ENCODE peak calls at places on chromosomes 13 and 19, in four cellular contexts. A, D, T and N are unnamed samples.

GRCh38 chr19:55178781-55179569 is 1.1 kb downstream of the SYT5 start:
- DNase-seq in T (peak; percentile 45), D (peak; percentile 82), A (peak; percentile 96), N (peak; percentile 52)

GRCh38 chr19:54481326-54481930 is 8.3 kb upstream of the CDC42EP5 start:
- DNase-seq in T (peak; percentile 27), A (no peak), D (peak; percentile 58), N (peak; percentile 53)

GRCh38 chr13:42022796-42023493 is 25.5 kb upstream of the DGKH start:
- DNase-seq in T (no peak), A (no peak), D (peak; percentile 56), N (no peak)

GRCh38 chr13:67131393-67131792 is 98.7 kb downstream of the PCDH9 start:
- DNase-seq in D (no peak), A (no peak), T (no peak), N (no peak)

GRCh38 chr13:26919311-26919710 is 158.7 kb upstream of the GPR12 start:
- DNase-seq in T (no peak), A (no peak), D (no peak), N (no peak)

GRCh38 chr19:53945441-53945840 is 17.3 kb upstream of the CACNG8 start:
- DNase-seq in D (peak; percentile 55), T (no peak), A (no peak), N (peak; percentile 61)

GRCh38 chr19:34481861-34482379 is 362 bp downstream of the WTIP start:
- DNase-seq in D (peak; percentile 47), A (no peak), T (no peak), N (no peak)

GRCh38 chr13:110913911-110914292 is 967 bp downstream of the ANKRD10 start:
- DNase-seq in T (no peak), A (no peak), D (no peak), N (no peak)

GRCh38 chr19:32896516-32897214 is 27.1 kb upstream of the SLC7A9 start:
- DNase-seq in A (no peak), D (no peak), T (no peak), N (no peak)

GRCh38 chr13:112679381-112679780 is 10.5 kb upstream of the ATP11A start:
- DNase-seq in T (no peak), A (no peak), D (no peak), N (no peak)

GRCh38 chr19:33175886-33176669 is 18.1 kb upstream of the LRP3 start:
- DNase-seq in T (no peak), A (no peak), D (no peak), N (peak; percentile 53)

GRCh38 chr19:277581-278165 is 13.5 kb downstream of the PLPP2 start:
- DNase-seq in T (no peak), A (no peak), D (peak; percentile 49), N (peak; percentile 48)

GRCh38 chr13:58619396-58620113 is 988.0 kb downstream of the PCDH17 start:
- DNase-seq in D (no peak), T (no peak), A (no peak), N (no peak)

GRCh38 chr13:98222081-98222554 is 45.0 kb upstream of the RNF113B start:
- DNase-seq in D (no peak), T (no peak), A (no peak), N (no peak)

GRCh38 chr19:756821-757688 is 6.1 kb downstream of the MISP start:
- DNase-seq in A (no peak), T (no peak), D (no peak), N (no peak)

GRCh38 chr19:11989112-11989456 is 24.2 kb downstream of the ZNF763 start:
- DNase-seq in A (no peak), T (no peak), D (no peak), N (no peak)

GRCh38 chr13:102654786-102655185 is 40.1 kb downstream of the METTL21C start:
- DNase-seq in T (no peak), D (no peak), A (no peak), N (no peak)

GRCh38 chr19:57887195-57887941 is 1.5 kb downstream of the ZNF814 start:
- DNase-seq in A (no peak), T (no peak), D (peak; percentile 11), N (no peak)

GRCh38 chr19:46704379-46705076 is 12.4 kb downstream of the PRKD2 start:
- DNase-seq in D (peak; percentile 59), A (peak; percentile 80), T (peak; percentile 74), N (peak; percentile 88)

GRCh38 chr19:50831026-50831396 is 2.4 kb downstream of the KLK15 start:
- DNase-seq in T (no peak), D (no peak), A (no peak), N (no peak)

GRCh38 chr19:13763300-13763699 is 1.0 kb upstream of the MRI1 start:
- DNase-seq in T (no peak), D (no peak), A (no peak), N (no peak)

GRCh38 chr19:13758795-13759194 is 5.5 kb upstream of the MRI1 start:
- DNase-seq in D (no peak), A (no peak), T (no peak), N (no peak)

GRCh38 chr19:13762635-13763235 is 1.6 kb upstream of the MRI1 start:
- DNase-seq in D (no peak), T (no peak), A (no peak), N (no peak)

GRCh38 chr19:13764101-13764807 is at the start of gene MRI1:
- DNase-seq in T (peak; percentile 83), A (no peak), D (peak; percentile 67), N (peak; percentile 85)

GRCh38 chr19:13761423-13761822 is 2.9 kb upstream of the MRI1 start:
- DNase-seq in A (no peak), T (no peak), D (no peak), N (no peak)
- TF ChIP-seq CTCF in A (no peak), T (no peak), D (no peak), N (no peak)

GRCh38 chr19:42424712-42425131 is 2.5 kb downstream of the LIPE start:
- DNase-seq in D (no peak), A (no peak), T (no peak), N (no peak)

GRCh38 chr19:42423462-42424344 is 3.5 kb downstream of the LIPE start:
- DNase-seq in A (peak; percentile 87), T (peak; percentile 92), D (peak; percentile 92), N (no peak)

GRCh38 chr19:42422092-42422575 is 5.1 kb downstream of the LIPE start:
- DNase-seq in T (peak; percentile 60), A (no peak), D (no peak), N (no peak)

GRCh38 chr19:42422576-42423461 is 4.4 kb downstream of the LIPE start:
- DNase-seq in T (peak; percentile 49), D (no peak), A (peak; percentile 21), N (peak; percentile 52)

DNA sequence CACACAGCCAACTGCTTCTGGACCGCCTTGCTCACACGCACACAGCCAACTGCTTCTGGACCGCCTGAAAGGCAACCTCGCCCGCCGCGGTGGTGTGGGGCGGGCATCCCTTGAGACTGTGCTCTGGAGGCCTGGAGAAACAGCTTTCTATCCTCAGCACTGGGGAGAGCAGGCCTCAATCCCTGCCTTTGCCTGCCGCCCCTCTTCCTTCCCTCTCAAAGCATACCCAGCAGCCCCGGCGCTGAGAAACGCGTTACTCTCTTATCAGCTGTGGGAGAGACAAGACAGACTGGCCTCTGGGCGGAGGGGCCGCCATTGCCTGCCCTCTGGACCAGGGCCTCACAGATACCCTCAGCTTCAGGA is 2.9 kb downstream of the LIPE start:
- DNase-seq in T (no peak), A (no peak), D (no peak), N (no peak)
- H3K4me3 ChIP-seq in T (peak overlapping the region; percentile 62), A (peak overlapping the region; percentile 78), D (no peak overlapping the region), N (no peak overlapping the region)

GRCh38 chr13:96141032-96141431 is 51.1 kb downstream of the HS6ST3 start:
- DNase-seq in T (no peak), D (peak; percentile 68), A (no peak), N (peak; percentile 35)
- TF ChIP-seq CTCF in T (peak; percentile 46), D (peak; percentile 31), A (no peak), N (peak; percentile 6)

DNA sequence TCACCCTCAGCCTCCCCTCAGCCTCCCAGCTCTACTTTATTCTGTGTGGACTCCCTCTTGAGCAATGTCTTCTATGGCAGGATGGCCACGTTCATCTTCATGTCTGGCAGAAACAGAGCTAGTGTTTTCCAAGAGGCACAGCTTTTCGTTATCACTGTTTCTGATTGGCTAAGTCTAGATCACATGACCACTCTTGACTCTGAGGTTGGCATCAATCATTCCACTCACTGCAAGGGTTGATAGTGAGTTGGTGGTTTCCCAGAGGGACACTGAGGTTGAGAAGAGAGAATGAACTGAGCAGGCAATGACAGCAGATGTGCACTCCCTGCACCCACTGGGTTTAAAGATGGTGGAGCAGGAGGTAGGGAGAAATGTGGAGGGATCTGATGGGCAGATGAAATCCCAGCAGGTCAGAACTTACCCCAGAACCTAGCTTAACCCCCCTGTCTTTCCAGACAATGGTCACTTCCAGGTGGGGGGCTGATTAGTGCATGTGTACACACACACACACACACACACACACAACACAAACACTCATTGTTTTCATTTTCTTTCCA is 26.3 kb upstream of the UQCRFS1 start:
- DNase-seq in D (no peak), T (no peak), A (no peak), N (no peak)
- H3K4me3 ChIP-seq in D (no peak overlapping the region), T (no peak overlapping the region), A (no peak overlapping the region), N (no peak overlapping the region)

DNA sequence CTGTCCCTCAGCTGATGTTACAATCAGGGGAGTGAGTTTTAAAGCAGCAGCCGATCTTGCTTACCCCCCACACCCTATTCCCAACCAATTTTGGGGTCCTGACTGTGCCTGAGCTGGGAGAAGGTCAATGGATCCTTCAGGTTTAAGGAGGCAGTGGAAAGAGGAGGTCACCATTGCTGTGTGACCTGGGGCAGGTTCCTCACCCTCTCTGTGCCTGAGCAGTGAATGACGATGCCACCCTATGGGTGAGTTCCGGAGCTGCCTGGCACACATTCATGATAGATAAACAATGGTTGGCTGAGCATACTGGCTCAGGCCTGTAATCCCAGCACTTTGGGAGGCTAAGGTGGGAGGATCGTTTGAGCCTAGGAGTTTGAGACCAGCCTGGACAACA is 20.3 kb upstream of the JUND start:
- DNase-seq in T (no peak), D (no peak), A (no peak), N (no peak)
- TF ChIP-seq CTCF in T (no peak), D (no peak), A (no peak), N (no peak)

GRCh38 chr13:52125547-52125946 is 3.3 kb downstream of the NEK5 start:
- DNase-seq in T (no peak), A (no peak), D (no peak), N (no peak)

GRCh38 chr13:52128714-52129700 is at the start of gene NEK5:
- DNase-seq in A (peak; percentile 6), T (peak; percentile 49), D (peak; percentile 54), N (peak; percentile 79)

GRCh38 chr13:52130641-52131040 is 1.8 kb upstream of the NEK5 start:
- DNase-seq in T (no peak), D (no peak), A (no peak), N (no peak)

GRCh38 chr13:52127783-52128702 is 830 bp downstream of the NEK5 start:
- DNase-seq in D (peak; percentile 75), A (peak; percentile 12), T (peak; percentile 66), N (peak; percentile 81)

GRCh38 chr13:52127378-52127777 is 1.5 kb downstream of the NEK5 start:
- DNase-seq in A (no peak), D (no peak), T (no peak), N (no peak)
- H3K4me3 ChIP-seq in A (no peak overlapping the region), D (no peak overlapping the region), T (no peak overlapping the region), N (no peak overlapping the region)

GRCh38 chr19:16095071-16095571 is 16.6 kb upstream of the RAB8A start:
- DNase-seq in T (no peak), A (no peak), D (peak; percentile 63), N (peak; percentile 57)
- TF ChIP-seq CTCF in T (no peak), A (no peak), D (no peak), N (no peak)

GRCh38 chr19:49637865-49638350 is 2.0 kb downstream of the RRAS start:
- DNase-seq in T (peak; percentile 92), A (no peak), D (peak; percentile 84), N (peak; percentile 83)
- H3K4me3 ChIP-seq in T (peak overlapping the region; percentile 85), A (no peak overlapping the region), D (peak overlapping the region; percentile 83), N (no peak overlapping the region)

GRCh38 chr19:4064073-4064550 is 2.6 kb downstream of the ZBTB7A start:
- DNase-seq in D (peak; percentile 35), A (no peak), T (no peak), N (no peak)
- TF ChIP-seq CTCF in D (no peak), A (no peak), T (peak; percentile 2), N (no peak)